ENCODE peak calls at places on chromosomes 11 and 22, in four cellular contexts. T is globus pallidus, P is RPMI8226, K is dorsolateral prefrontal cortex. Z is an unnamed sample.

GRCh38 chr11:819943-820649 is 1.4 kb downstream of the PNPLA2 start:
- DNase-seq in P (peak; percentile 96), T (no peak), K (peak; percentile 81), Z (peak; percentile 77)

GRCh38 chr11:118057424-118058145 is 19.3 kb upstream of the TMPRSS4 start:
- DNase-seq in K (no peak), T (no peak), P (no peak), Z (no peak)

GRCh38 chr22:19057539-19057938 is 64.7 kb downstream of the DGCR2 start:
- DNase-seq in T (no peak), P (no peak), K (no peak), Z (no peak)

GRCh38 chr22:22810018-22810427 is 77.6 kb upstream of the IGLL5 start:
- DNase-seq in P (no peak), T (peak; percentile 11), K (peak; percentile 63), Z (no peak)

GRCh38 chr11:74707182-74707581 is 24.0 kb downstream of the CHRDL2 start:
- DNase-seq in P (no peak), K (no peak), T (no peak), Z (no peak)

GRCh38 chr11:64466115-64466718 is 107.3 kb downstream of the RPS6KA4 start:
- DNase-seq in K (no peak), P (no peak), T (no peak), Z (no peak)

GRCh38 chr11:46064221-46064620 is 57.0 kb downstream of the PHF21A start:
- DNase-seq in K (no peak), P (no peak), T (no peak), Z (no peak)

GRCh38 chr22:48827228-48827810 is 1000.4 kb downstream of the BRD1 start:
- DNase-seq in P (peak; percentile 46), K (peak; percentile 17), T (no peak), Z (no peak)

GRCh38 chr11:36389006-36389405 is 92.9 kb downstream of the PRR5L start:
- DNase-seq in T (no peak), K (no peak), P (no peak), Z (no peak)

GRCh38 chr22:32904044-32904443 is 102.5 kb downstream of the TIMP3 start:
- DNase-seq in P (peak; percentile 12), T (no peak), K (peak; percentile 51), Z (no peak)

GRCh38 chr11:75189075-75189474 is 38.2 kb downstream of the SLCO2B1 start:
- DNase-seq in K (no peak), P (no peak), T (no peak), Z (no peak)

GRCh38 chr22:49156662-49157285 is 670.9 kb downstream of the BRD1 start:
- DNase-seq in T (no peak), K (no peak), P (peak; percentile 81), Z (no peak)

GRCh38 chr11:130536106-130537040 is 87.9 kb downstream of the ADAMTS15 start:
- DNase-seq in K (no peak), T (no peak), P (no peak), Z (no peak)

GRCh38 chr11:121295246-121296007 is 2.9 kb downstream of the SC5D start:
- DNase-seq in T (no peak), P (no peak), K (no peak), Z (no peak)

GRCh38 chr11:1453611-1454386 is 32.8 kb downstream of the MOB2 start:
- DNase-seq in T (no peak), P (peak; percentile 67), K (no peak), Z (peak; percentile 66)

Z was measured in frontal cortex.